ENCODE peak calls at places on chromosomes 4 and X, in eight cellular contexts. Y, K, J, X, W, H, D and Q are unnamed samples.

GRCh38 chr4:24686866-24687672 is 102.7 kb upstream of the DHX15 start:
- DNase-seq in W (no peak), K (no peak), X (peak), D (no peak), Y (peak), H (peak), J (peak), Q (no peak)

GRCh38 chr4:1409079-1409805 is 3.0 kb upstream of the NKX1-1 start:
- DNase-seq in X (no peak), D (no peak), K (no peak), H (no peak), J (no peak), Y (peak), W (no peak), Q (peak)

GRCh38 chr4:70365479-70365878 is 4.9 kb downstream of the SMR3A start:
- DNase-seq in D (no peak), X (no peak), K (no peak), Y (no peak), W (peak), H (no peak), J (no peak), Q (no peak)

GRCh38 chr4:123478859-123479345 is 82.3 kb downstream of the SPRY1 start:
- DNase-seq in W (peak), H (no peak), Y (no peak), D (no peak), J (no peak), K (no peak), X (peak), Q (no peak)

GRCh38 chrX:33106737-33107136 is 104.6 kb downstream of the DMD start:
- DNase-seq in J (no peak), H (no peak), K (no peak), W (no peak), X (no peak), Y (no peak), D (no peak), Q (no peak)

GRCh38 chrX:128408842-128409241 is 356.6 kb upstream of the ACTRT1 start:
- DNase-seq in K (no peak), J (no peak), X (no peak), H (no peak), W (no peak), Y (no peak), D (no peak), Q (no peak)

GRCh38 chr4:84673475-84674230 is 90.7 kb downstream of the CDS1 start:
- DNase-seq in Y (no peak), J (peak), W (no peak), K (no peak), X (peak), D (no peak), H (no peak), Q (no peak)

GRCh38 chrX:107851215-107851614 is 25.5 kb downstream of the MID2 start:
- DNase-seq in Y (no peak), X (peak), J (no peak), K (no peak), W (no peak), D (no peak), H (no peak), Q (no peak)

GRCh38 chr4:2671267-2671895 is 84.8 kb downstream of the TNIP2 start:
- DNase-seq in D (no peak), X (no peak), Y (no peak), J (no peak), K (no peak), W (no peak), H (peak), Q (no peak)

GRCh38 chrX:137547291-137547690 is 18.6 kb upstream of the ZIC3 start:
- DNase-seq in K (no peak), D (no peak), J (no peak), W (no peak), Y (no peak), H (peak), X (no peak), Q (no peak)

GRCh38 chrX:11580789-11581188 is 84.9 kb downstream of the ARHGAP6 start:
- DNase-seq in W (no peak), D (no peak), J (no peak), X (no peak), H (no peak), Y (no peak), K (no peak), Q (no peak)

DNA sequence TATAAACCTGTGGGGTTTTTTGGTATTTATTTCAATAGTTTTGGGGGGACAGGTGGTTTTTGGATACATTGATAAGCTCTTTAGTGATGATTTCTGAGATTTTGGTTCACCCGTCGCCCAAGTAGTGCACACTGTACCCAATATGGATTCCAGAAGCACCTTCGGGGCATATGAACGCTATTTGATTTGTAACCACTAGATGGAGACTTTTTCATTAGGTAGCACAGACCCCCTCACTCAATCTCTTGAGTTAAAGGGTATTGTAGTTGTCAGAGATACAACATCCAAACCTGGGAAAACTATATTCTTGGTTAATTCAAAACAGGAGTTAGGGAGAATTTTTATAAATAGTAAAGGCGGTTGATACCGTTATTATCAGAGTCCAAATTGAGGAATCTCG is 79.8 kb downstream of the SPANXN3 start:
- DNase-seq in K (peak), J (peak), Y (no peak), D (no peak), W (no peak), X (no peak), H (peak), Q (no peak)
- TF ChIP-seq CTCF in K (peak), J (peak), Y (no peak), D (no peak), W (no peak), X (no peak), H (peak), Q (peak)

DNA sequence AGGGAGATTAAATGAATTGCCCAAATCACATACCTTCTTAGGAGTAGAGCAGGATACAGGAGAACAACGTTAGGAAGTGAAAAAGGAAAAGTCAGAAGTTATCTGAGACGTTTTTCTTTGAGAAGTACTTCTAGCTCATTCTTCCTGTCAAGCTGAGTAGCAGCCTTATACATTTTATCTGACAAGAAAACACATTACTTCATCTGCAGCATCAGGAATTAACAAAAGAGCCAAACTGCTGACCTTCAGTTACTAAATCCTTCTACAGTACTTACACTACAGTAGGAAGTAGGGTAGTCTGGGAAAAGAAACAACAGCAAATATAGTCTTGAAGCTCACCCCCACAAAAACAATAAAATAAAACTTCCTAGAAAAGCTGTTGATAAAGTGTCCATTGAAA is 57.0 kb downstream of the ATP11C start:
- DNase-seq in H (no peak), J (no peak), X (no peak), K (no peak), W (no peak), D (no peak), Y (no peak), Q (no peak)
- TF ChIP-seq CTCF in H (no peak), J (no peak), X (no peak), K (no peak), W (no peak), D (no peak), Y (no peak), Q (no peak)

DNA sequence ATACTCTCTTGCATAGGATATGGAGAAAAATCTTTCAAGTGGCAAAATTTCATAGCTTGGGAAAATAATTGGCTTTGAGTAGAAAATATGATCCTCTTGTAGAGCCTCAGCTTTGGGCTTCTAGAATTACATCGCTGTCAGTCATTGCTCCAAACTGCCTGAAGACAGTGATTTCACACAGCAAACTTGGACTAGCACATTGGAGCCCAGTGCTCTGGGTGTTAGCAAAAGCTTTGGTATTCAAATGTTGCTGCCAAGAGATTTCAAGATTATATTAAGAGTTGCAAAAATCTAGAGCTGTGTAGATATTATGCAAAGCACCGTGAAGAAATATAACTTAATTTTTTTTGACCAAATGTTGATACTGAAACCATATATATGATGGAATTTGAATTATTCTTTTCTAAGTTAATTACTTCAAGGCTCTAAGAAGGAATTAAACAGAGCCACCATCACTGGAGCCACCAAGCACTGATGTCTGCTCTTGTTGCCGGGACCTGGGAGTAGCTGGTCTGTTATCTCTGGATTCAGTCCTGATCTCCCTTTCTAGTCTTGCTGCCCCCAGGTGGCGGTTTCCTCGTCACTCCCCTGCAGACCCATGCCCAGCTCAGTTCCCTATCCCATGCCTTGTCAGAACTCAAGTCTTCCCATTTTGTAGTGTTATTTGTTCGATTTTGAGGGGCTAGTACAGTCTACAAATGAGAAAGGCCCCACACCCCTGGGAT is 260.7 kb upstream of the SFRP2 start:
- DNase-seq in D (no peak), Y (no peak), J (peak), W (peak), H (peak), X (peak), K (peak), Q (peak)
- TF ChIP-seq CTCF in D (no peak), Y (no peak), J (peak), W (no peak), H (peak), X (peak), K (no peak), Q (no peak)

DNA sequence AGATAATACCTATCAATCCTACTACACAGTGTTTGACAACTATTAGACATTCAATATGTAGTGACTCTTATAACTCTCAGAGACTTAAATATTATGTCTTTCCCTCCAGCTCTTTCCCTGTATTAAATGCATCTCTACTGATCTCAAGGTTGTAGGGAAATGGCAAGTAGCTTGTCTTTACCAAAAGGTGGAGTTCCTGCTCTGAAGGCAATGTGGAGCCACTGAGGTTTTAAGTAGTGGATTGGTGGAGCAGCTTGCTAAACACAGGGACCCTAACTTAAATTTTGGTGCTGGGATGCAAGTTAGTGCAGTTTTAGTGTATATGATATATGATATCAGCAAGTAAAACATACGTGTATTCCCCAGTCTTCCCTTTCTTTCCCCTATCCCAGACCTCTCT is 13.1 kb downstream of the FNIP2 start:
- DNase-seq in H (no peak), Y (no peak), J (no peak), W (no peak), K (no peak), D (no peak), X (no peak), Q (no peak)
- TF ChIP-seq CTCF in H (no peak), Y (no peak), J (no peak), W (no peak), K (no peak), D (no peak), X (no peak), Q (no peak)